ENCODE peak calls at places on chromosomes 6 and 20, in ten cellular contexts. B is breast epithelium; I is psoas muscle; F is H1; P is heart right ventricle; D is fibroblast of lung; U is tibial nerve; T is CD8-positive, alpha-beta T cell; Z is heart left ventricle; M is brain microvascular endothelial cell. E is an unnamed sample.

GRCh38 chr6:43739642-43740091 is 30.3 kb upstream of the VEGFA start:
- DNase-seq in B (no peak), I (no peak), F (no peak), P (no peak), D (no peak), U (no peak), T (no peak), Z (no peak), M (no peak), E (no peak)

GRCh38 chr20:59010995-59011873 is 4.2 kb upstream of the CTSZ start:
- DNase-seq in B (peak), I (no peak), F (peak), P (no peak), D (peak), U (no peak), T (no peak), Z (peak), M (peak), E (no peak)

GRCh38 chr6:45350186-45350585 is 22.1 kb downstream of the RUNX2 start:
- DNase-seq in B (no peak), I (no peak), F (no peak), P (no peak), D (peak), U (no peak), T (no peak), Z (no peak), M (no peak), E (no peak)

GRCh38 chr20:58271596-58272460 is 37.7 kb upstream of the RAB22A start:
- DNase-seq in B (no peak), I (no peak), F (no peak), P (no peak), D (peak), U (no peak), T (no peak), Z (no peak), M (peak), E (no peak)

GRCh38 chr6:139977887-139978332 is 603.5 kb upstream of the CITED2 start:
- DNase-seq in B (peak), I (no peak), F (no peak), P (no peak), D (peak), U (no peak), T (no peak), Z (peak), M (peak), E (no peak)

GRCh38 chr6:56849876-56850275 is 105.0 kb upstream of the BEND6 start:
- DNase-seq in B (no peak), I (no peak), F (no peak), P (no peak), D (peak), U (no peak), T (no peak), Z (no peak), M (peak), E (no peak)

GRCh38 chr6:158208226-158208807 is 40.2 kb downstream of the GTF2H5 start:
- DNase-seq in B (no peak), I (no peak), F (no peak), P (no peak), D (no peak), U (no peak), T (no peak), Z (no peak), M (no peak), E (no peak)

GRCh38 chr6:105879902-105880547 is 206.1 kb upstream of the PRDM1 start:
- DNase-seq in B (no peak), I (no peak), F (no peak), P (no peak), D (no peak), U (no peak), T (no peak), Z (no peak), M (no peak), E (no peak)

GRCh38 chr6:34771727-34772126 is 14.4 kb downstream of the SNRPC start:
- DNase-seq in B (no peak), I (no peak), F (no peak), P (no peak), D (peak), U (no peak), T (no peak), Z (no peak), M (peak), E (no peak)

GRCh38 chr20:61874421-61875068 is 191.1 kb downstream of the TAF4 start:
- DNase-seq in B (peak), I (no peak), F (peak), P (peak), D (peak), U (no peak), T (no peak), Z (no peak), M (no peak), E (no peak)

GRCh38 chr20:17614176-17614811 is 44.4 kb downstream of the DSTN start:
- DNase-seq in B (peak), I (peak), F (no peak), P (peak), D (peak), U (no peak), T (no peak), Z (peak), M (no peak), E (no peak)

GRCh38 chr6:160767019-160767646 is 65.1 kb downstream of the PLG start:
- DNase-seq in B (peak), I (peak), F (peak), P (peak), D (peak), U (peak), T (peak), Z (peak), M (peak), E (no peak)

GRCh38 chr6:118618676-118619377 is 32.6 kb downstream of the CEP85L start:
- DNase-seq in B (no peak), I (peak), F (peak), P (peak), D (peak), U (peak), T (peak), Z (peak), M (peak), E (peak)

GRCh38 chr6:12286381-12287132 is 3.6 kb upstream of the EDN1 start:
- DNase-seq in B (no peak), I (no peak), F (no peak), P (no peak), D (no peak), U (no peak), T (no peak), Z (no peak), M (no peak), E (no peak)

GRCh38 chr6:27514906-27515495 is 42.1 kb upstream of the ZNF184 start:
- DNase-seq in B (no peak), I (no peak), F (no peak), P (no peak), D (no peak), U (no peak), T (no peak), Z (no peak), M (no peak), E (no peak)

GRCh38 chr6:123953920-123954319 is 150.3 kb downstream of the NKAIN2 start:
- DNase-seq in B (no peak), I (no peak), F (no peak), P (no peak), D (no peak), U (no peak), T (no peak), Z (no peak), M (no peak), E (no peak)

GRCh38 chr20:58112017-58112781 is 116.3 kb downstream of the ANKRD60 start:
- DNase-seq in B (peak), I (no peak), F (no peak), P (no peak), D (peak), U (no peak), T (no peak), Z (no peak), M (peak), E (no peak)

GRCh38 chr20:36591281-36591680 is 14.3 kb upstream of the RAB5IF start:
- DNase-seq in B (no peak), I (no peak), F (no peak), P (no peak), D (no peak), U (no peak), T (no peak), Z (no peak), M (no peak), E (no peak)

GRCh38 chr6:5191222-5191621 is 69.5 kb downstream of the LYRM4 start:
- DNase-seq in B (no peak), I (no peak), F (no peak), P (no peak), D (peak), U (no peak), T (no peak), Z (no peak), M (peak), E (no peak)

GRCh38 chr6:49423817-49424216 is 39.2 kb downstream of the MMUT start:
- DNase-seq in B (no peak), I (no peak), F (no peak), P (no peak), D (no peak), U (no peak), T (no peak), Z (no peak), M (no peak), E (no peak)

GRCh38 chr6:4403828-4404227 is 268.5 kb upstream of the ECI2 start:
- DNase-seq in B (no peak), I (no peak), F (no peak), P (no peak), D (no peak), U (no peak), T (no peak), Z (no peak), M (no peak), E (no peak)

GRCh38 chr6:157443066-157443800 is 62.2 kb downstream of the ZDHHC14 start:
- DNase-seq in B (no peak), I (no peak), F (no peak), P (no peak), D (peak), U (no peak), T (no peak), Z (no peak), M (peak), E (no peak)

GRCh38 chr6:81553246-81553645 is 199.2 kb downstream of the TENT5A start:
- DNase-seq in B (no peak), I (no peak), F (no peak), P (no peak), D (peak), U (no peak), T (no peak), Z (no peak), M (peak), E (no peak)

GRCh38 chr6:113291751-113292445 is 565.2 kb upstream of the MARCKS start:
- DNase-seq in B (no peak), I (no peak), F (no peak), P (no peak), D (peak), U (no peak), T (no peak), Z (no peak), M (no peak), E (no peak)

GRCh38 chr6:26205161-26205624 is 118.0 kb downstream of the HFE start:
- DNase-seq in B (peak), I (peak), F (no peak), P (peak), D (peak), U (no peak), T (peak), Z (peak), M (peak), E (no peak)

GRCh38 chr20:14879020-14879697 is 541.7 kb upstream of the FLRT3 start:
- DNase-seq in B (no peak), I (no peak), F (no peak), P (no peak), D (peak), U (no peak), T (no peak), Z (no peak), M (peak), E (no peak)

GRCh38 chr20:5719861-5720401 is 30.3 kb upstream of the SHLD1 start:
- DNase-seq in B (no peak), I (no peak), F (no peak), P (no peak), D (peak), U (no peak), T (no peak), Z (no peak), M (peak), E (no peak)

GRCh38 chr20:5716953-5717352 is 33.2 kb upstream of the SHLD1 start:
- DNase-seq in B (no peak), I (no peak), F (no peak), P (no peak), D (no peak), U (no peak), T (no peak), Z (no peak), M (no peak), E (no peak)

GRCh38 chr20:5714261-5715041 is 35.8 kb upstream of the SHLD1 start:
- DNase-seq in B (peak), I (no peak), F (no peak), P (no peak), D (no peak), U (no peak), T (peak), Z (peak), M (peak), E (no peak)

GRCh38 chr20:5718896-5719595 is 31.2 kb upstream of the SHLD1 start:
- DNase-seq in B (peak), I (peak), F (no peak), P (peak), D (no peak), U (no peak), T (no peak), Z (peak), M (no peak), E (no peak)

DNA sequence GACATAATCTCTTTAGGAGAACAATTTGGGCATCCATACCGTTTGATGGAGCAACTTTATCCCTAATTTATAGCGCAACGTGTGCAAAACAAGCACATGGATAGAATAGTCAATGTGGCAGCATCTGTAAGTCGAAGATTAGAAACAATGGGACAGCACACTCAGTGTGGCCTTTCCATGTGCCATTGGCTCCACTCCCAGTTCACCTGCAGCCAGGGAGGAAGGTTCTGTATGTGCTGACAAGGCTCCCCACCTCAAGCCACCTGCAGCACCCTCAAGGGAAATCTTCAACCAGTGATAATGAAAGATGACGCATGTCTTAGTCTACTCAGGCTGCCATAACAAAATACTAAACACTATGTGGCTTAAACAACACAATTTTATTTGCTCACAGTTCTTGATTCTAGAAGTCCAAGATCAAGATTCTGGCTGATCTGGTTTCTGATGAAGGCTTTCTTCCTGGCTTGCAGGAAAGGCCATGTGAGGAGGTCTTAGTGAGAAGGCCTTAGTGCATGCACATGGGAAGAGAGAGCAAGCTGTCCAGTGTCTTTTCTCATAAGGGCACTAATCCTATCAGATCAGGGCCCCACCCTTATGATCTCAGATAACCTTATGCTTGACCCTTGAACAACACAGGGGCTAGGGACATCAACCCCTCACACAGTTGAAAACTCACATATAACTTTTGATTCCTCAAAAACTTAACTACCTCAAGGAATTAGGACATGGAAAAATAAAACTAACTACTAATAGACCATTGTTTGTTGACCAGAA is 34.9 kb upstream of the SHLD1 start:
- DNase-seq in B (no peak), I (no peak), F (no peak), P (no peak), D (no peak), U (no peak), T (no peak), Z (no peak), M (no peak), E (no peak)
- H3K27ac ChIP-seq in B (peak), I (no peak), F (no peak), P (peak), D (no peak), U (no peak), T (peak), Z (peak), M (no peak), E (no peak)

DNA sequence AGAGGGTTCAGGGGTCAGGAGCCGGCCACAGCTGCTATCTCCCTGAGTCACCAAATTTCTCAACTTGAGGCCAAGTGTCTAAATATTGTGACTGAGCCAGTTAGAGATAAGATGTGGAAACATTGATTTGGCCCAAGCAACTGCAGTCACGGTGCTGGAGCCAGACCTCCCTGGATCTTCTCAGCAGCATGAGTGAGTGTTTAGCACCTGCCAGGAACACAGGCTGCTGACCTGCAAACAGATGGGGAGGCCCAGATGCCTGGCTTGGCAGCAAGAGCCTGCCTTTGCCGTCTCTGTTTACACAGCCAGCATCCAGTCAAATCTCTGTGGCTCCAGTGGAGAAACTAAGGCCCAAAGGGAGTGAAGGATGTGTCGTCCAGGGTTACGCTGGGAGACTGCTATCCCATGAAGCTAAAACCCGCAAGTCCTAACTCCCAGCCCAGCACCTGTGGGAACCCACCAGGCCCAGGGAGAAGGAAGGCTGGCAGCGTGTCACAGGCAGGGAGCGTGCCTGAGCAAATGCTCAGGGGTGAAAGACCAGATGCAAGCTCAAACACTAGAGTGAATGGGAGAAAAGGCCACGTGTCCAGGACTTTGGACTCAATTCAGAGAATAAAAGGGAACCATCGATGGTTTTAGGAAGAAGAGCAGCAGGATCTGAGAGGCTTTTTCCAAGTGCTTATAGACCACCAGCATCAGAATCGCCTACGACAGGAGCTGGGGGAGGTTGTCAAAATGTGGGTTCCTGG is 15.9 kb upstream of the PTGIS start:
- DNase-seq in B (peak), I (peak), F (no peak), P (peak), D (peak), U (peak), T (no peak), Z (peak), M (peak), E (no peak)
- H3K27ac ChIP-seq in B (peak), I (peak), F (no peak), P (peak), D (peak), U (peak), T (no peak), Z (peak), M (peak), E (peak)

DNA sequence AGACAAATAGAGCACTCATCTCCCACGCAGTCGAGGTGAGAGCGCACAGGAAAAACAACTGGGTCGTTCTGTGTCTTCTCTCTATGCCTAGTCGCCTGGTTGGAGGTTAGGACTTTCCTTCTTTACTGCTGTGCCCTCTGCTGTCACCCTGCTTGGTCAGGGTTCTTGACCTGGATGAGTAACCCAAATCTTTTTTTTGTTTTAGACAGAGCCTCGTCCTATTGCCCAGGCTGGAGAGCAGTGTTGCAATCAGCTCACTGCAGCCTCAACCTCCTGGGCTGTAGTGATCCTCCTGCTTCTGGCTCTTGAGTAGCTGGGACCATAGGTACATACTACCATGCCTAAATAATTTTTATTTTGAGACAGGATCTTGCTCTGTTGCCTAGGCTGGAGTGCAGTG is 24.5 kb downstream of the PRPF6 start:
- DNase-seq in B (no peak), I (no peak), F (no peak), P (no peak), D (no peak), U (no peak), T (no peak), Z (no peak), M (no peak), E (no peak)
- H3K27ac ChIP-seq in B (no peak), I (no peak), F (no peak), P (no peak), D (no peak), U (no peak), T (no peak), Z (no peak), M (no peak), E (no peak)

DNA sequence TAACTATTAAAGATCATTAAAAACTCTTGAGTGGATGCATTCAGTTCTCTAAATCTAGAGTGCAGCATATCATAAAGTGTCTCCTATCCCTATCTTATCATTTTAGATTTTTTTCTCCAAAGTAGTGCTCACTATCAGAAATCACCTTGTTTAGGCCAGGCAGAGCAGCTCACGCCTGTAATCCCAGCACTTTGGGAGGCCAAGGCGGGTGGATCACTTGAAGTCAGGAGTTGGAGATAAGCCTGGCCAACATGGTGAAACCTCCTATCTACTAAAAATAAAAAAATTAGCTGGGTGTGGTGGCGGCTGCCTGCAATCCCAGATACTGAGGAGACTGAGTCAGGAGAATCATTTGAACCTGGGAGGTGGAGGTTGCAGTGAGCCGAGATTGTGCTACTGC is 368.9 kb downstream of the PRKN start:
- DNase-seq in B (no peak), I (no peak), F (no peak), P (no peak), D (no peak), U (no peak), T (no peak), Z (no peak), M (no peak), E (no peak)
- H3K27ac ChIP-seq in B (no peak), I (no peak), F (no peak), P (no peak), D (no peak), U (no peak), T (no peak), Z (no peak), M (no peak), E (no peak)

GRCh38 chr6:117483004-117483644 is 650 bp downstream of the DCBLD1 start:
- DNase-seq in B (peak), I (peak), F (peak), P (peak), D (no peak), U (no peak), T (no peak), Z (peak), M (no peak), E (no peak)

GRCh38 chr6:117482240-117483003 is at the start of gene DCBLD1:
- DNase-seq in B (peak), I (peak), F (peak), P (peak), D (peak), U (peak), T (peak), Z (peak), M (peak), E (peak)

GRCh38 chr6:117481278-117481925 is 1.1 kb upstream of the DCBLD1 start:
- DNase-seq in B (no peak), I (no peak), F (peak), P (no peak), D (no peak), U (no peak), T (no peak), Z (no peak), M (no peak), E (no peak)

GRCh38 chr6:117480651-117481050 is 1.8 kb upstream of the DCBLD1 start:
- DNase-seq in B (no peak), I (no peak), F (no peak), P (no peak), D (no peak), U (no peak), T (no peak), Z (no peak), M (no peak), E (no peak)

GRCh38 chr6:117481926-117482239 is 591 bp upstream of the DCBLD1 start:
- DNase-seq in B (no peak), I (no peak), F (no peak), P (no peak), D (no peak), U (no peak), T (no peak), Z (no peak), M (no peak), E (no peak)
- H3K27ac ChIP-seq in B (peak), I (peak), F (no peak), P (peak), D (no peak), U (peak), T (no peak), Z (peak), M (no peak), E (peak)

E was measured in thoracic aorta.